ENCODE peak calls at places on chromosome 6, in seven cellular contexts. O is CD4-positive, CD25-positive, alpha-beta regulatory T cell; W is breast epithelium; X is DND-41; I is brain microvascular endothelial cell; D is suprapubic skin; E is kidney. N is an unnamed sample.
A peak's percentile ranks its signal among the peaks of the same experiment; 100 is the strongest.

GRCh38 chr6:21278078-21278790 is 315.3 kb upstream of the SOX4 start:
- DNase-seq in O (no peak), W (no peak), X (no peak), I (no peak), D (no peak), E (no peak), N (no peak)

GRCh38 chr6:13026100-13026499 is 302.2 kb downstream of the TBC1D7 start:
- DNase-seq in O (no peak), W (no peak), X (no peak), I (no peak), D (no peak), E (no peak), N (no peak)

GRCh38 chr6:34341481-34341971 is 50.9 kb downstream of the NUDT3 start:
- DNase-seq in O (no peak), W (no peak), X (no peak), I (no peak), D (no peak), E (no peak), N (no peak)

GRCh38 chr6:137210903-137211302 is 8.3 kb downstream of the IFNGR1 start:
- DNase-seq in O (no peak), W (no peak), X (no peak), I (no peak), D (no peak), E (no peak), N (no peak)

GRCh38 chr6:22043284-22043962 is 253.4 kb downstream of the PRL start:
- DNase-seq in O (no peak), W (no peak), X (no peak), I (no peak), D (no peak), E (no peak), N (no peak)

GRCh38 chr6:11798096-11798495 is 19.5 kb upstream of the ADTRP start:
- DNase-seq in O (no peak), W (no peak), X (no peak), I (no peak), D (no peak), E (no peak), N (no peak)

GRCh38 chr6:90428514-90428913 is 131.9 kb upstream of the BACH2 start:
- DNase-seq in O (no peak), W (no peak), X (no peak), I (no peak), D (no peak), E (no peak), N (no peak)

GRCh38 chr6:169976301-169977081 is 225.1 kb downstream of the ERMARD start:
- DNase-seq in O (no peak), W (peak; percentile 46), X (no peak), I (no peak), D (peak; percentile 74), E (peak; percentile 57), N (no peak)

GRCh38 chr6:16223362-16223761 is 15.0 kb upstream of the GMPR start:
- DNase-seq in O (no peak), W (no peak), X (no peak), I (no peak), D (no peak), E (no peak), N (no peak)

GRCh38 chr6:133865680-133866079 is 23.2 kb upstream of the TCF21 start:
- DNase-seq in O (no peak), W (no peak), X (no peak), I (no peak), D (no peak), E (no peak), N (no peak)

GRCh38 chr6:105484238-105485161 is 81.6 kb upstream of the PREP start:
- DNase-seq in O (peak; percentile 52), W (no peak), X (no peak), I (no peak), D (no peak), E (no peak), N (no peak)

GRCh38 chr6:109690373-109690739 is 646 bp downstream of the AK9 start:
- DNase-seq in O (peak; percentile 50), W (peak; percentile 55), X (peak; percentile 65), I (no peak), D (no peak), E (peak; percentile 89), N (peak; percentile 32)

DNA sequence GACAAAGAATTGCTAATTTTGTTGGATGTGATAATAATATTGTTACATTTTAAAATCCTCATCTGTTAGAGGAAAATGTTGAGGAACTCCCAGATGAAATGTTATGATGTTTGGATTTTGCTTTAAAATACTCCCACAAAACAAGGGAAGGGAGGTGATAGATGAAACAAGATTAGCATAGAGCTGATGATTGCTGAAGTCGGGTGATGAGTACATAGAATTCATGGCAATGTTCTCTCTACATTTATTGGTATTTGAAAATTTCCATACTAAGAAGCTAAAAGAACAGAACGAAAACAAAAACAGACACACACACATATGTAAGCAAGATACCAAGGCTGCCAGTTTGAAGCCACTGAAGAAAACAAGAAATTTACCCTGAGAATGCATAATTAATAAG is 1.6 kb downstream of the GSTA4 start:
- DNase-seq in O (no peak), W (no peak), X (no peak), I (no peak), D (no peak), E (no peak), N (no peak)
- H3K27ac ChIP-seq in O (no peak overlapping the region), W (peak overlapping the region; percentile 95), X (no peak overlapping the region), I (peak overlapping the region; percentile 98), D (peak overlapping the region; percentile 88), E (peak overlapping the region; percentile 98), N (peak overlapping the region; percentile 97)

GRCh38 chr6:128046033-128046432 is 145.2 kb upstream of the THEMIS start:
- DNase-seq in O (no peak), W (no peak), X (no peak), I (no peak), D (no peak), E (no peak), N (no peak)
- H3K27ac ChIP-seq in O (no peak overlapping the region), W (no peak overlapping the region), X (no peak overlapping the region), I (no peak overlapping the region), D (no peak overlapping the region), E (no peak overlapping the region), N (no peak overlapping the region)

GRCh38 chr6:56821005-56821432 is 133.9 kb upstream of the BEND6 start:
- DNase-seq in O (no peak), W (no peak), X (no peak), I (no peak), D (no peak), E (no peak), N (no peak)
- H3K27ac ChIP-seq in O (no peak overlapping the region), W (no peak overlapping the region), X (no peak overlapping the region), I (no peak overlapping the region), D (no peak overlapping the region), E (no peak overlapping the region), N (peak overlapping the region; percentile 93)

GRCh38 chr6:168302534-168302933 is 17.0 kb downstream of the DACT2 start:
- DNase-seq in O (no peak), W (no peak), X (no peak), I (no peak), D (no peak), E (no peak), N (no peak)
- H3K27ac ChIP-seq in O (no peak overlapping the region), W (no peak overlapping the region), X (no peak overlapping the region), I (no peak overlapping the region), D (no peak overlapping the region), E (no peak overlapping the region), N (no peak overlapping the region)

DNA sequence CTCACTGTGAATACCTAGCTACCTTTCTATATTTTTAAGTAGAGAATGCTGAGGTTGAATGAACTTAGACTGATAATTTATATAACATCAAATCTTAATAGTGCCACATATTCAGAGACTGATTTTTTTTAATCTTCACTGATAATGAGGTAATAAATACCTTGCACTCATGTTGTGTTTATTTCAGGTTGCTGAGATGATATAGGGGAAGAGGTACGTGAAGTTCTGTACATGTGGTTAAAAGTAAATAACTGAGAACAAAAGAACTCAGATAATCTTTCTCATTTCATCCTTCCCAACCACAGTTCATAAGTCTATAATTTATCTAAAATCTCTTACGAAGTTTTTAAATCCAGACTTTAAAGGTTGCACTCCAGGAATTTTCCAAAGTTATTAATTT is 6.4 kb downstream of the NHSL1 start:
- DNase-seq in O (no peak), W (no peak), X (no peak), I (no peak), D (no peak), E (no peak), N (no peak)
- H3K27ac ChIP-seq in O (no peak overlapping the region), W (peak overlapping the region; percentile 45), X (no peak overlapping the region), I (no peak overlapping the region), D (peak overlapping the region; percentile 39), E (peak overlapping the region; percentile 6), N (no peak overlapping the region)